ENCODE peak calls at places on chromosome 5, in five cellular contexts. One of them, this sample, is unnamed.
A peak's percentile ranks its signal among the peaks of the same experiment; 100 is the strongest.

GRCh38 chr5:73135429-73136276 is 15.3 kb downstream of the TMEM171 start:
- DNase-seq in thoracic aorta: no peak
- DNase-seq in tibial artery: no peak
- DNase-seq in brain microvascular endothelial cell: peak; percentile 24
- DNase-seq in effector memory CD4-positive, alpha-beta T cell: no peak
- DNase-seq in this sample: no peak

GRCh38 chr5:131413605-131414559 is 150.0 kb downstream of the CDC42SE2 start:
- DNase-seq in thoracic aorta: no peak
- DNase-seq in effector memory CD4-positive, alpha-beta T cell: no peak
- DNase-seq in tibial artery: no peak
- DNase-seq in brain microvascular endothelial cell: no peak
- DNase-seq in this sample: no peak

GRCh38 chr5:102794047-102794446 is 38.9 kb downstream of the PAM start:
- DNase-seq in thoracic aorta: no peak
- DNase-seq in brain microvascular endothelial cell: no peak
- DNase-seq in tibial artery: no peak
- DNase-seq in effector memory CD4-positive, alpha-beta T cell: no peak
- DNase-seq in this sample: no peak

GRCh38 chr5:56323505-56323904 is 90.4 kb upstream of the ANKRD55 start:
- DNase-seq in thoracic aorta: no peak
- DNase-seq in brain microvascular endothelial cell: peak; percentile 59
- DNase-seq in tibial artery: no peak
- DNase-seq in effector memory CD4-positive, alpha-beta T cell: no peak
- DNase-seq in this sample: no peak

GRCh38 chr5:77326986-77327734 is 116.7 kb downstream of the PDE8B start:
- DNase-seq in effector memory CD4-positive, alpha-beta T cell: no peak
- DNase-seq in brain microvascular endothelial cell: no peak
- DNase-seq in tibial artery: no peak
- DNase-seq in thoracic aorta: no peak
- DNase-seq in this sample: no peak

GRCh38 chr5:71719092-71719964 is at the start of gene CARTPT:
- DNase-seq in effector memory CD4-positive, alpha-beta T cell: no peak
- DNase-seq in brain microvascular endothelial cell: no peak
- DNase-seq in tibial artery: no peak
- DNase-seq in thoracic aorta: no peak
- DNase-seq in this sample: no peak

GRCh38 chr5:124736814-124737186 is 9.6 kb downstream of the ZNF608 start:
- DNase-seq in thoracic aorta: no peak
- DNase-seq in brain microvascular endothelial cell: no peak
- DNase-seq in tibial artery: no peak
- DNase-seq in effector memory CD4-positive, alpha-beta T cell: no peak
- DNase-seq in this sample: no peak

GRCh38 chr5:73365301-73365853 is 83.2 kb downstream of the FOXD1 start:
- DNase-seq in tibial artery: no peak
- DNase-seq in effector memory CD4-positive, alpha-beta T cell: no peak
- DNase-seq in thoracic aorta: no peak
- DNase-seq in brain microvascular endothelial cell: peak; percentile 80
- DNase-seq in this sample: peak; percentile 76

GRCh38 chr5:39652036-39652435 is 227.3 kb upstream of the DAB2 start:
- DNase-seq in brain microvascular endothelial cell: no peak
- DNase-seq in tibial artery: no peak
- DNase-seq in effector memory CD4-positive, alpha-beta T cell: no peak
- DNase-seq in thoracic aorta: no peak
- DNase-seq in this sample: no peak

GRCh38 chr5:98308960-98309359 is 464.5 kb upstream of the RGMB start:
- DNase-seq in effector memory CD4-positive, alpha-beta T cell: no peak
- DNase-seq in tibial artery: no peak
- DNase-seq in thoracic aorta: no peak
- DNase-seq in brain microvascular endothelial cell: no peak
- DNase-seq in this sample: no peak

GRCh38 chr5:159459951-159460538 is 129.8 kb upstream of the IL12B start:
- DNase-seq in brain microvascular endothelial cell: peak; percentile 36
- DNase-seq in effector memory CD4-positive, alpha-beta T cell: no peak
- DNase-seq in tibial artery: no peak
- DNase-seq in thoracic aorta: no peak
- DNase-seq in this sample: no peak

GRCh38 chr5:58466939-58467338 is 7.1 kb upstream of the PLK2 start:
- DNase-seq in brain microvascular endothelial cell: peak; percentile 78
- DNase-seq in effector memory CD4-positive, alpha-beta T cell: no peak
- DNase-seq in tibial artery: no peak
- DNase-seq in thoracic aorta: no peak
- DNase-seq in this sample: no peak

GRCh38 chr5:139649082-139649991 is 1.2 kb downstream of the CXXC5 start:
- DNase-seq in effector memory CD4-positive, alpha-beta T cell: no peak
- DNase-seq in tibial artery: peak; percentile 77
- DNase-seq in thoracic aorta: no peak
- DNase-seq in brain microvascular endothelial cell: no peak
- DNase-seq in this sample: no peak

GRCh38 chr5:139646111-139646510 is 2.0 kb upstream of the CXXC5 start:
- DNase-seq in tibial artery: peak; percentile 45
- DNase-seq in brain microvascular endothelial cell: no peak
- DNase-seq in effector memory CD4-positive, alpha-beta T cell: no peak
- DNase-seq in thoracic aorta: no peak
- DNase-seq in this sample: no peak

GRCh38 chr5:139648205-139649081 is at the start of gene CXXC5:
- DNase-seq in brain microvascular endothelial cell: peak; percentile 72
- DNase-seq in effector memory CD4-positive, alpha-beta T cell: no peak
- DNase-seq in tibial artery: peak; percentile 94
- DNase-seq in thoracic aorta: no peak
- DNase-seq in this sample: no peak

GRCh38 chr5:139646912-139647391 is 1.2 kb upstream of the CXXC5 start:
- DNase-seq in effector memory CD4-positive, alpha-beta T cell: no peak
- DNase-seq in brain microvascular endothelial cell: no peak
- DNase-seq in tibial artery: peak; percentile 67
- DNase-seq in thoracic aorta: no peak
- DNase-seq in this sample: no peak

DNA sequence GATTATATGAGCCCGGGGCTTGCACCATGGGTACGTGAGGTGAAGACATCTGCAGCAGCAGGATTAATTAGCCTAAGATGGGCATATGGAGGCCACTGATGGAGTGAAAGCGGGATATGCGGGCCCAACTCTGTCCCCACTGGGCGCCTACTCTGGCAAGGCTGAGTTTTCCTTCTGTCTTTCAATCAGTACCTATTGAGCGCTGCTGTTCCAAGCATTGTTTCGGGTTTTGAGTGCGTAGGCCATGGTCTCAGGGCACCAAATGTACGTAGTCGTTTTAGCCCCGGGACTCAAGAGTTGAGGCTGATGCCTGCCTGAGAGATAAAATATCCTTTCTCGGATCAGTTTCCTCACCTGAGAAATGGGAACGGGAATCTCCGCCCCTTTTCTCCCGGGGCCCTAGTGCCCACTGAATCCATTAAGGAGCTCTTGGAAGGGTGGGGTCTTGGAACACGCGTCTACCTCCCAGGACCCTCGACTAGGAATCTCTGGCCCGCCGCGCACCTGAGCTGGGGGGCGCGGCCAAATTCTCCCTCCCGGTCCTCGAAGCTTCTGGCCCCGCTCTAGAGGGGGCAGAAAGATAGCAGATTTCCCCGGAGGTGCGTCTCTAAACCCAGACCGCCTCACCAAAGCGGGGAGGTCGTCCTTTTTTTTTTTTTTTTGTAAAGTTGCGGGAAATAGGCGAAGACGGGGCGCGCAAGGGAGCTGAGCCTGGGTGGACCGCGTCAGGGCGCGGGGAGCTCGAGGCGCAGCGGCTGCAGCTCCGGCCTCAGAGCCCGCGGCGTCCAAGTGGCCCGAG is 544 bp upstream of the CXXC5 start:
- DNase-seq in brain microvascular endothelial cell: no peak
- DNase-seq in thoracic aorta: no peak
- DNase-seq in tibial artery: peak; percentile 65
- DNase-seq in effector memory CD4-positive, alpha-beta T cell: no peak
- DNase-seq in this sample: no peak
- H3K36me3 ChIP-seq in brain microvascular endothelial cell: no peaks in the 10 kb centered on the region
- H3K36me3 ChIP-seq in thoracic aorta: no peaks in the 10 kb centered on the region
- H3K36me3 ChIP-seq in tibial artery: no peaks in the 10 kb centered on the region
- H3K36me3 ChIP-seq in effector memory CD4-positive, alpha-beta T cell: no peaks in the 10 kb centered on the region
- H3K36me3 ChIP-seq in this sample: no peaks in the 10 kb centered on the region

GRCh38 chr5:54844905-54845566 is 140.4 kb downstream of the ESM1 start:
- DNase-seq in tibial artery: no peak
- DNase-seq in thoracic aorta: no peak
- DNase-seq in effector memory CD4-positive, alpha-beta T cell: no peak
- DNase-seq in brain microvascular endothelial cell: no peak
- DNase-seq in this sample: no peak
- H3K36me3 ChIP-seq in tibial artery: no peaks in the 10 kb centered on the region
- H3K36me3 ChIP-seq in thoracic aorta: no peaks in the 10 kb centered on the region
- H3K36me3 ChIP-seq in effector memory CD4-positive, alpha-beta T cell: no peaks in the 10 kb centered on the region
- H3K36me3 ChIP-seq in brain microvascular endothelial cell: no peaks in the 10 kb centered on the region
- H3K36me3 ChIP-seq in this sample: no peaks in the 10 kb centered on the region

GRCh38 chr5:172407861-172408260 is 46.5 kb downstream of the SH3PXD2B start:
- DNase-seq in tibial artery: no peak
- DNase-seq in brain microvascular endothelial cell: no peak
- DNase-seq in thoracic aorta: no peak
- DNase-seq in effector memory CD4-positive, alpha-beta T cell: no peak
- DNase-seq in this sample: no peak

GRCh38 chr5:172405708-172406107 is 48.6 kb downstream of the SH3PXD2B start:
- DNase-seq in brain microvascular endothelial cell: no peak
- DNase-seq in effector memory CD4-positive, alpha-beta T cell: no peak
- DNase-seq in tibial artery: no peak
- DNase-seq in thoracic aorta: no peak
- DNase-seq in this sample: no peak

GRCh38 chr5:172404746-172405145 is 49.6 kb downstream of the SH3PXD2B start:
- DNase-seq in effector memory CD4-positive, alpha-beta T cell: no peak
- DNase-seq in thoracic aorta: no peak
- DNase-seq in tibial artery: no peak
- DNase-seq in brain microvascular endothelial cell: no peak
- DNase-seq in this sample: no peak

GRCh38 chr5:172405226-172405625 is 49.1 kb downstream of the SH3PXD2B start:
- DNase-seq in effector memory CD4-positive, alpha-beta T cell: no peak
- DNase-seq in thoracic aorta: no peak
- DNase-seq in brain microvascular endothelial cell: no peak
- DNase-seq in tibial artery: no peak
- DNase-seq in this sample: no peak

GRCh38 chr5:172407241-172407691 is 47.1 kb downstream of the SH3PXD2B start:
- DNase-seq in effector memory CD4-positive, alpha-beta T cell: no peak
- DNase-seq in brain microvascular endothelial cell: no peak
- DNase-seq in thoracic aorta: no peak
- DNase-seq in tibial artery: no peak
- DNase-seq in this sample: no peak
- H3K36me3 ChIP-seq in effector memory CD4-positive, alpha-beta T cell: no peaks in the 10 kb centered on the region
- H3K36me3 ChIP-seq in brain microvascular endothelial cell: peaks cover 18% of the 10 kb centered on the region
- H3K36me3 ChIP-seq in thoracic aorta: peaks cover 4% of the 10 kb centered on the region
- H3K36me3 ChIP-seq in tibial artery: no peaks in the 10 kb centered on the region
- H3K36me3 ChIP-seq in this sample: peaks cover 4% of the 10 kb centered on the region

GRCh38 chr5:172926008-172926523 is 33.2 kb upstream of the RPL26L1 start:
- DNase-seq in brain microvascular endothelial cell: no peak
- DNase-seq in thoracic aorta: no peak
- DNase-seq in effector memory CD4-positive, alpha-beta T cell: no peak
- DNase-seq in tibial artery: no peak
- DNase-seq in this sample: no peak
- H3K36me3 ChIP-seq in brain microvascular endothelial cell: peaks cover 26% of the 10 kb centered on the region
- H3K36me3 ChIP-seq in thoracic aorta: peaks cover 36% of the 10 kb centered on the region
- H3K36me3 ChIP-seq in effector memory CD4-positive, alpha-beta T cell: peaks cover 27% of the 10 kb centered on the region
- H3K36me3 ChIP-seq in tibial artery: peaks cover 23% of the 10 kb centered on the region
- H3K36me3 ChIP-seq in this sample: peaks cover 16% of the 10 kb centered on the region

GRCh38 chr5:25892251-25892650 is 1146.1 kb downstream of the CDH9 start:
- DNase-seq in brain microvascular endothelial cell: no peak
- DNase-seq in effector memory CD4-positive, alpha-beta T cell: no peak
- DNase-seq in tibial artery: no peak
- DNase-seq in thoracic aorta: no peak
- DNase-seq in this sample: no peak
- H3K36me3 ChIP-seq in brain microvascular endothelial cell: no peaks in the 10 kb centered on the region
- H3K36me3 ChIP-seq in effector memory CD4-positive, alpha-beta T cell: no peaks in the 10 kb centered on the region
- H3K36me3 ChIP-seq in tibial artery: no peaks in the 10 kb centered on the region
- H3K36me3 ChIP-seq in thoracic aorta: no peaks in the 10 kb centered on the region
- H3K36me3 ChIP-seq in this sample: no peaks in the 10 kb centered on the region

GRCh38 chr5:7886849-7887460 is 18.0 kb downstream of the MTRR start:
- DNase-seq in effector memory CD4-positive, alpha-beta T cell: no peak
- DNase-seq in tibial artery: no peak
- DNase-seq in thoracic aorta: no peak
- DNase-seq in brain microvascular endothelial cell: no peak
- DNase-seq in this sample: no peak
- H3K36me3 ChIP-seq in effector memory CD4-positive, alpha-beta T cell: peaks cover 63% of the 10 kb centered on the region
- H3K36me3 ChIP-seq in tibial artery: peaks cover 30% of the 10 kb centered on the region
- H3K36me3 ChIP-seq in thoracic aorta: peaks cover 38% of the 10 kb centered on the region
- H3K36me3 ChIP-seq in brain microvascular endothelial cell: peaks cover 31% of the 10 kb centered on the region
- H3K36me3 ChIP-seq in this sample: peaks cover 14% of the 10 kb centered on the region